ENCODE peak calls at places on chromosome 11, in seven cellular contexts. N, Z, X, W, J, T and L are unnamed samples.

GRCh38 chr11:70756341-70756740 is 358.0 kb downstream of the CTTN start:
- DNase-seq in N (no peak), Z (no peak), X (no peak), W (no peak), J (no peak), T (no peak), L (no peak)

GRCh38 chr11:72141066-72141465 is 5.5 kb downstream of the FOLR3 start:
- DNase-seq in N (no peak), Z (peak), X (no peak), W (no peak), J (peak), T (peak), L (no peak)

GRCh38 chr11:10317281-10317755 is 12.4 kb downstream of the ADM start:
- DNase-seq in N (no peak), Z (no peak), X (no peak), W (no peak), J (no peak), T (peak), L (no peak)

GRCh38 chr11:36010010-36010740 is 66.3 kb downstream of the LDLRAD3 start:
- DNase-seq in N (no peak), Z (peak), X (no peak), W (no peak), J (peak), T (peak), L (no peak)

GRCh38 chr11:93614111-93614784 is 47.2 kb upstream of the CEP295 start:
- DNase-seq in N (no peak), Z (no peak), X (no peak), W (no peak), J (no peak), T (no peak), L (no peak)

GRCh38 chr11:113090716-113091577 is 129.7 kb downstream of the NCAM1 start:
- DNase-seq in N (no peak), Z (no peak), X (no peak), W (no peak), J (no peak), T (no peak), L (no peak)

GRCh38 chr11:65390099-65390941 is 3.9 kb downstream of the FRMD8 start:
- DNase-seq in N (no peak), Z (peak), X (no peak), W (no peak), J (no peak), T (no peak), L (peak)

GRCh38 chr11:18791175-18792065 is at the start of gene PTPN5:
- DNase-seq in N (no peak), Z (peak), X (no peak), W (no peak), J (no peak), T (no peak), L (no peak)

GRCh38 chr11:106988151-106988806 is 30.0 kb downstream of the GUCY1A2 start:
- DNase-seq in N (no peak), Z (peak), X (no peak), W (no peak), J (peak), T (peak), L (peak)

GRCh38 chr11:126416542-126417090 is 61.1 kb downstream of the ST3GAL4 start:
- DNase-seq in N (peak), Z (peak), X (peak), W (peak), J (peak), T (peak), L (peak)

GRCh38 chr11:70210051-70210501 is 7.0 kb downstream of the FADD start:
- DNase-seq in N (no peak), Z (peak), X (peak), W (no peak), J (peak), T (peak), L (no peak)

GRCh38 chr11:130181295-130182272 is 22.0 kb downstream of the ST14 start:
- DNase-seq in N (no peak), Z (peak), X (no peak), W (no peak), J (peak), T (peak), L (no peak)

GRCh38 chr11:119506436-119506835 is 83.5 kb upstream of the THY1 start:
- DNase-seq in N (no peak), Z (no peak), X (no peak), W (no peak), J (no peak), T (no peak), L (no peak)

GRCh38 chr11:12834630-12835029 is 160.4 kb downstream of the TEAD1 start:
- DNase-seq in N (no peak), Z (no peak), X (no peak), W (no peak), J (no peak), T (no peak), L (no peak)

GRCh38 chr11:43947815-43948214 is 5.4 kb downstream of the C11orf96 start:
- DNase-seq in N (no peak), Z (no peak), X (no peak), W (no peak), J (no peak), T (no peak), L (no peak)

GRCh38 chr11:78419327-78419726 is 1.7 kb upstream of the GAB2 start:
- DNase-seq in N (peak), Z (peak), X (no peak), W (no peak), J (peak), T (peak), L (no peak)

GRCh38 chr11:25436326-25436725 is 895.6 kb upstream of the ANO3 start:
- DNase-seq in N (no peak), Z (no peak), X (no peak), W (no peak), J (no peak), T (no peak), L (no peak)

DNA sequence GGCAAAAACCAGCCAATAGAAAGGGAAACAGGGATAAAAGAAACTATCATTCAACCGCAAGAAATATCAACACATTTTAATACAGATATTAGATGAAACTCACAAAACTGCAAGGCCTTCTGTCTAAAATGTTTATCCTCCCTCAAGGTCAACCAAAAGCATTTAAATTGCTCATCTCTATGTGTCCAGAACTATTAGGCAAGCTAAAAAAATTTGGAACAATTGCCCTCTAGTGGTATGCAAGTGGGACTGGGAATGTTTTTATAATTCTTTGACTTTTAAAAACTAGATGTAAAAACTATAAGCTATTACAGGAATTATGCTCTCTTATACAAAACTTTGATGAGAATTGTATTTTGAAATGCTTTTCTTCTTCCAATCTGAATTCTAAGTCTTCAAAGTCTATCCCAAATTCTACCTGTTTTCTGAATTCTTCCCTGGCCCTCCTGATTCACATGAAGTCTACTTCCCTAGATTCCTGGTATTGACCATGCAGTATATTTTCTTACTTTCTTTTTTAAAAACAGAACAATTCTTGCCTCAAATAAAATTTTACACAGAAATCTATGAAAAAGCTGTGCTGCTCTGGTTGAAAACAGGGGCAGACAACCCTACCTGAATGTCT is 4.9 kb downstream of the CWC15 start:
- DNase-seq in N (no peak), Z (peak), X (no peak), W (no peak), J (peak), T (peak), L (no peak)
- TF ChIP-seq CTCF in N (peak), Z (peak), X (peak), W (no peak), J (peak), T (peak), L (peak)

DNA sequence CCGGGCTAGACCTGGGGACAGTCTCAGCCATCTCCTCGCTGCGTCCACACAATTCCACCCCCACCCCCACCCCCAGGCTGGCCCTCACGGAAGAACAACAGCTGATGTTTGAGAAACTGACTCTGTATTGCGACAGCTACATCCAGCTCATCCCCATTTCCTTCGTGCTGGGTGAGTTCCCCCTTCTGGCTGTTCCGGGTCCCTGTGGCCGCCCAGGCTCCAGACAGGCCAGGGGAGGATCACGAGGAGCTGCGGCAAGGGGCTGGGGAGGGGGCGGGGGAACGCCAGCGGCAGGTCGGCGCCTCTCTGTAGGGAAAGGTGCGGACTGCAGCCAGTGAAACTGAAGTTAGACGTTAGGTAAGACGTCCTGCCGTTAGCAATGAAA is 4.9 kb downstream of the BEST1 start:
- DNase-seq in N (peak), Z (peak), X (no peak), W (no peak), J (peak), T (peak), L (peak)
- TF ChIP-seq CTCF in N (peak), Z (peak), X (no peak), W (no peak), J (peak), T (peak), L (no peak)

GRCh38 chr11:67439321-67440228 is 2.1 kb upstream of the PTPRCAP start:
- DNase-seq in N (no peak), Z (no peak), X (peak), W (peak), J (peak), T (no peak), L (no peak)
- TF ChIP-seq CTCF in N (no peak), Z (peak), X (no peak), W (no peak), J (peak), T (no peak), L (no peak)

GRCh38 chr11:110434952-110435779 is 5.4 kb downstream of the FDX1 start:
- DNase-seq in N (no peak), Z (no peak), X (no peak), W (peak), J (no peak), T (no peak), L (no peak)

GRCh38 chr11:110432713-110433392 is 3.1 kb downstream of the FDX1 start:
- DNase-seq in N (no peak), Z (peak), X (no peak), W (no peak), J (peak), T (peak), L (no peak)

GRCh38 chr11:110435780-110436717 is 6.3 kb downstream of the FDX1 start:
- DNase-seq in N (no peak), Z (peak), X (no peak), W (no peak), J (no peak), T (peak), L (no peak)

GRCh38 chr11:110431212-110432073 is 1.7 kb downstream of the FDX1 start:
- DNase-seq in N (no peak), Z (peak), X (no peak), W (no peak), J (peak), T (peak), L (no peak)

DNA sequence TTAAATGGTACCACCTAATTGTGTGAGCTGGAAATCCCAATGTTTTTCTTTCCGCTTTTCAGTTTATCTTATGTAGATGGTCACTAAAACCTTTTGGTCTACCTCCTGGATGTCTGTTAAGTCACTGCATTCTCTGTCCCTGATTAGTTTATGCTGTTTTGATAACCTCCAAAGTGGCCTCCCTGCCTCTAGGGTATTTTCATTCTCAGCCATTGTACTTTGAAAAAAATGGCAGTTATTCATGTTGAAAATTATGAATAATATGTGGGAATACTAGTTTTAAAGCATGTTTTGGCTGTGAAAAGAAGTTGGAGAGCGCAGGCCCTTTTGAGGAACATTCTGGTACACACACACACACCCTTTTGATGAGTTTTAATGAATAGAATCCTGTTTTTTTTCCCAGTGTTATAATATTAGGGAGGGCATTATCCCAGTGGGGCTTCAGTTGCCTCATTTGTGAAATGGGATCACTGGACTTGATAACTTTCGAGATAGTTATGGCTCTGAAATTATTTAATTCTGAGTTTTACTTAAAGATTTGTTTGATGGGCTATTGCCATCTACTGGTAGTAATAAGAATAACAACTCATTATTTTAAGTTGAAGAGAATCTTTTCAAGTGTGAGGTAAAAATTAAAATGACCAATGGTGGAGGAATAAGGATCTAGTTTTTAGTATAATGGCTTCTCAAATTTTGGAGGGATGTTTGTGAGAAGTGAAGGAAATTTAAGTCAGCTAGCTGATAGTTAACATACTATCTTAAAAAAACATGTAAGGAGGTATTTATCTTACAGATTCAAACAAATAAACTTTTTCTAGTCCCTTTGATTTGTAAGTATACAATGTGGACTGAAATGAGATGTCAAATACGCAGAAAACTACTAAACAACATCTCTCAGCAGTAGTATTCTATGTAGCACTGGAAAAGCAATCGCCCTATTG is 3.9 kb downstream of the FDX1 start:
- DNase-seq in N (no peak), Z (peak), X (no peak), W (no peak), J (peak), T (peak), L (peak)
- TF ChIP-seq CTCF in N (peak), Z (peak), X (peak), W (peak), J (peak), T (peak), L (peak)

GRCh38 chr11:133157180-133157579 is 375.1 kb downstream of the OPCML start:
- DNase-seq in N (no peak), Z (no peak), X (no peak), W (no peak), J (no peak), T (no peak), L (no peak)
- TF ChIP-seq CTCF in N (peak), Z (no peak), X (no peak), W (no peak), J (no peak), T (no peak), L (no peak)

GRCh38 chr11:97143463-97143862 is 753.6 kb downstream of the JRKL start:
- DNase-seq in N (no peak), Z (no peak), X (no peak), W (no peak), J (no peak), T (no peak), L (no peak)

GRCh38 chr11:97136067-97136466 is 746.3 kb downstream of the JRKL start:
- DNase-seq in N (no peak), Z (no peak), X (no peak), W (no peak), J (no peak), T (no peak), L (no peak)

DNA sequence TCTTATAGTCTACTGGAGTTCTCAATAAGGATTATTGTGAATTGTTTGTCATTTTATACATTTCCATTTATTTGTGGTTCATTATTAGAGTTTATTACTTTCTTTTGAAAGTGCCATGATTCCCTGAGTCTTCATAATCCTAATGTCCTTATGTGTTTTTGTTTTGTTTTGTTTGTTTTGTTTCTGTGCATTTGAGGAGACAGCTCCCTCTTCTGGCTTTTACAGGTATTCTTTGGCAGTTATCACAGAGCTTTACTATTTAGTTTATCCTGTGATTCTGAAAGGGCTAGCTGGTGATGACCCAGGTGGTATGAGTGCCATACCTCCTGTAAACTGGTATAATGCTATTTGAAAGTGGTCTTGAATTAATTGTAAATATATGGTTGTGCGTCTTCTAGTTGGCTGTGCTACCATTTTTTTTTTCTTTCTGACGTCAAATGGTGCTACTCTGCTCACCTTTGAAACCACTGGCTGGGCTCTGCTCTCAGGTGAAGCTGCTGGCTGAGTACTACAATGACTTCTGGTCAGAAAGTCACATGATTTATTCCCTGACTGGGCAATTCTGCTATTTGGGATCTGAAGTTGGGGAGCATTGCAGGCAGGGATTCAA is 751.2 kb downstream of the JRKL start:
- DNase-seq in N (no peak), Z (peak), X (no peak), W (no peak), J (no peak), T (no peak), L (no peak)
- TF ChIP-seq CTCF in N (peak), Z (no peak), X (peak), W (no peak), J (peak), T (peak), L (peak)

GRCh38 chr11:59142530-59143507 is at the start of gene FAM111A:
- DNase-seq in N (peak), Z (peak), X (peak), W (peak), J (peak), T (peak), L (peak)
- TF ChIP-seq CTCF in N (peak), Z (peak), X (no peak), W (peak), J (peak), T (peak), L (peak)

GRCh38 chr11:79678780-79679468 is 238.1 kb upstream of the TENM4 start:
- DNase-seq in N (no peak), Z (no peak), X (no peak), W (no peak), J (no peak), T (no peak), L (no peak)
- TF ChIP-seq CTCF in N (no peak), Z (no peak), X (no peak), W (no peak), J (no peak), T (no peak), L (no peak)

GRCh38 chr11:1825039-1825740 is 9.6 kb upstream of the SYT8 start:
- DNase-seq in N (peak), Z (peak), X (peak), W (peak), J (no peak), T (no peak), L (peak)
- TF ChIP-seq CTCF in N (peak), Z (peak), X (peak), W (peak), J (peak), T (peak), L (peak)

GRCh38 chr11:48116437-48116836 is 100.2 kb upstream of the OR4B1 start:
- DNase-seq in N (no peak), Z (no peak), X (no peak), W (no peak), J (no peak), T (no peak), L (no peak)

GRCh38 chr11:48122246-48122645 is 94.4 kb upstream of the OR4B1 start:
- DNase-seq in N (no peak), Z (no peak), X (no peak), W (no peak), J (no peak), T (no peak), L (no peak)

GRCh38 chr11:48114740-48115139 is 101.9 kb upstream of the OR4B1 start:
- DNase-seq in N (no peak), Z (no peak), X (no peak), W (no peak), J (no peak), T (no peak), L (no peak)

GRCh38 chr11:48111941-48112340 is 104.7 kb upstream of the OR4B1 start:
- DNase-seq in N (no peak), Z (no peak), X (no peak), W (no peak), J (no peak), T (no peak), L (no peak)

DNA sequence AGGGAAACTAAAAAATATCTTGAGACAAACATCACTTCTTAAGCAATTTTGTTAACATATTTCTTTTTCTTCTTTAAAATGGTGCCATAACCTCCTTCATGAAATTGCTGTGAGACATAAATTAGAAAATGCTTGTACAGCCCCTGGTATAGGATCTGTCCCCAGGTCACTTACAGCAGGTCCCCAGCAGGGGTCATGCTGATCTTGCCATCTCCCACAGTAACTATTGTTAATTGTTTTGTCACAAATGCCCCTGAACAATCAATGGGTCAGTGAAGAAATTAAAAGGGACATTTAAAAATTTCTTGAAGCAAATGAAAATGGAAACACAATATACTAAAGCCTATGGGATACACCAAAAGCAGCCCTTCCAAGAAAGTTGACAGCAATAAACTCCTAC is 99.8 kb upstream of the OR4B1 start:
- DNase-seq in N (no peak), Z (peak), X (no peak), W (peak), J (no peak), T (no peak), L (no peak)
- TF ChIP-seq CTCF in N (peak), Z (peak), X (no peak), W (peak), J (peak), T (peak), L (no peak)